ENCODE peak calls at places on chromosome 15, in ten cellular contexts. R is gastrocnemius medialis, H is choroid plexus epithelial cell, Z is lower lobe of right lung, T is mesothelial cell of epicardium, O is K562, C is HCT116, I is HFF-Myc, N is GM13977, B is natural killer cell. A is an unnamed sample.
A peak's percentile ranks its signal among the peaks of the same experiment; 100 is the strongest.

GRCh38 chr15:74244818-74245341 is 8.8 kb downstream of the CCDC33 start:
- DNase-seq in R (no peak), H (no peak), Z (no peak), T (no peak), O (no peak), C (no peak), I (no peak), N (no peak), B (no peak), A (no peak)

GRCh38 chr15:59436774-59437472 is 1.1 kb upstream of the FAM81A start:
- DNase-seq in R (no peak), H (peak; percentile 40), Z (no peak), T (no peak), O (no peak), C (no peak), I (no peak), N (no peak), B (no peak), A (no peak)

GRCh38 chr15:34726407-34727100 is 28.2 kb downstream of the GJD2 start:
- DNase-seq in R (no peak), H (peak; percentile 9), Z (no peak), T (no peak), O (no peak), C (no peak), I (no peak), N (no peak), B (no peak), A (no peak)

GRCh38 chr15:100201376-100202280 is 140.1 kb downstream of the ADAMTS17 start:
- DNase-seq in R (no peak), H (no peak), Z (no peak), T (peak; percentile 36), O (no peak), C (no peak), I (no peak), N (no peak), B (no peak), A (no peak)

GRCh38 chr15:90394702-90395442 is 6.8 kb downstream of the IQGAP1 start:
- DNase-seq in R (no peak), H (no peak), Z (no peak), T (no peak), O (no peak), C (no peak), I (no peak), N (no peak), B (no peak), A (no peak)

GRCh38 chr15:96882361-96882760 is 551.9 kb downstream of the NR2F2 start:
- DNase-seq in R (no peak), H (peak; percentile 20), Z (no peak), T (no peak), O (no peak), C (no peak), I (no peak), N (no peak), B (no peak), A (no peak)

GRCh38 chr15:63241316-63241715 is 36.1 kb upstream of the APH1B start:
- DNase-seq in R (no peak), H (no peak), Z (no peak), T (no peak), O (no peak), C (no peak), I (no peak), N (no peak), B (no peak), A (no peak)

GRCh38 chr15:45048784-45049631 is 26.0 kb downstream of the SORD start:
- DNase-seq in R (no peak), H (peak; percentile 45), Z (peak; percentile 59), T (no peak), O (peak; percentile 88), C (no peak), I (no peak), N (peak; percentile 41), B (no peak), A (no peak)

GRCh38 chr15:75508741-75509532 is 57.4 kb upstream of the SIN3A start:
- DNase-seq in R (no peak), H (peak; percentile 87), Z (no peak), T (no peak), O (peak; percentile 39), C (peak; percentile 32), I (no peak), N (peak; percentile 37), B (no peak), A (no peak)

GRCh38 chr15:45868109-45868691 is 233.4 kb downstream of the SQOR start:
- DNase-seq in R (no peak), H (no peak), Z (no peak), T (no peak), O (no peak), C (no peak), I (no peak), N (no peak), B (no peak), A (no peak)

GRCh38 chr15:59953392-59953883 is 50.7 kb upstream of the FOXB1 start:
- DNase-seq in R (no peak), H (no peak), Z (no peak), T (no peak), O (no peak), C (no peak), I (no peak), N (no peak), B (no peak), A (no peak)

GRCh38 chr15:41564286-41564959 is 5.4 kb downstream of the TYRO3 start:
- DNase-seq in R (no peak), H (peak; percentile 64), Z (no peak), T (peak; percentile 59), O (peak; percentile 70), C (no peak), I (no peak), N (no peak), B (no peak), A (no peak)

GRCh38 chr15:97085806-97086205 is 755.3 kb downstream of the NR2F2 start:
- DNase-seq in R (no peak), H (no peak), Z (no peak), T (no peak), O (no peak), C (no peak), I (no peak), N (no peak), B (no peak), A (no peak)

GRCh38 chr15:33182278-33182905 is 12.1 kb downstream of the FMN1 start:
- DNase-seq in R (no peak), H (no peak), Z (no peak), T (no peak), O (no peak), C (no peak), I (no peak), N (no peak), B (no peak), A (no peak)
- TF ChIP-seq CTCF in R (no peak), H (no peak), Z (no peak), T (no peak), O (no peak), C (peak; percentile 5), I (no peak), N (no peak), B (no peak), A (no peak)

GRCh38 chr15:39665629-39666245 is 84.9 kb downstream of the THBS1 start:
- DNase-seq in R (no peak), H (no peak), Z (no peak), T (no peak), O (no peak), C (no peak), I (no peak), N (no peak), B (no peak), A (no peak)
- TF ChIP-seq CTCF in R (no peak), H (no peak), Z (no peak), T (no peak), O (no peak), C (no peak), I (no peak), N (no peak), B (no peak), A (no peak)

GRCh38 chr15:26158176-26158575 is 295.0 kb upstream of the ATP10A start:
- DNase-seq in R (no peak), H (no peak), Z (no peak), T (no peak), O (no peak), C (no peak), I (no peak), N (no peak), B (no peak), A (no peak)
- TF ChIP-seq CTCF in R (no peak), H (no peak), Z (no peak), T (no peak), O (no peak), C (no peak), I (no peak), N (no peak), B (no peak), A (no peak)

DNA sequence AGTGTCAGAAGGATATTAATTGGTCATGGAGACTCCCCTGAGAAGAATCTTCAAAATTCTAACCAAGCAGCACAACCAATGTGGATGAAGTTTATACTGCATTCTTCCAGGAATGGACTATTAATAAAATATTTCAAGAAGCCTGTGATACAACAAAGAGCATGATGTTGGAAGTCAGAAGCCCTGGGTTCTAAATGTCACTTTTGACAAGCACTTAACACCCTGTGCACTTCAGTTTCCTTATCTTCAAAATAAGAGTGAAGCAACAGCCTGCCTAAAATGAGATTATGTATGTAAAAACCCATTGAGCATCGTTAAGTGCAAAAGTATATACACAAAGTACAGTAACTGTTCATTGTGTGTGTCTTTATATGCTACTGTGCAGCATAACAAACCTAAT is 369.4 kb downstream of the NTRK3 start:
- DNase-seq in R (no peak), H (no peak), Z (no peak), T (no peak), O (no peak), C (no peak), I (no peak), N (no peak), B (no peak), A (no peak)
- TF ChIP-seq CTCF in R (no peak), H (no peak), Z (no peak), T (no peak), O (no peak), C (no peak), I (no peak), N (no peak), B (no peak), A (no peak)